ENCODE peak calls at places on chromosomes 6 and 20, in four cellular contexts. U, L, Z and I are unnamed samples.

GRCh38 chr6:18055714-18056382 is 66.6 kb downstream of the NHLRC1 start:
- DNase-seq in Z (no peak), U (no peak), L (no peak), I (no peak)

GRCh38 chr6:16723833-16724232 is 37.4 kb downstream of the ATXN1 start:
- DNase-seq in L (no peak), Z (peak), U (peak), I (no peak)

GRCh38 chr6:4274382-4275082 is 139.2 kb upstream of the ECI2 start:
- DNase-seq in U (no peak), Z (no peak), L (no peak), I (no peak)

GRCh38 chr6:140079328-140079727 is 704.9 kb upstream of the CITED2 start:
- DNase-seq in Z (no peak), U (no peak), L (no peak), I (no peak)

GRCh38 chr6:48078092-48078491 is 32.9 kb downstream of the PTCHD4 start:
- DNase-seq in L (no peak), Z (peak), U (no peak), I (no peak)

GRCh38 chr6:2502096-2502997 is 248.4 kb downstream of the MYLK4 start:
- DNase-seq in Z (no peak), L (no peak), U (no peak), I (no peak)

GRCh38 chr20:4161447-4162251 is 146.3 kb upstream of the RNF24 start:
- DNase-seq in L (peak), U (peak), Z (no peak), I (no peak)

GRCh38 chr6:130766239-130767144 is 60.7 kb upstream of the SMLR1 start:
- DNase-seq in U (no peak), L (no peak), Z (no peak), I (no peak)

GRCh38 chr20:1327241-1327653 is 1.7 kb downstream of the SDCBP2 start:
- DNase-seq in U (no peak), Z (no peak), L (peak), I (no peak)

GRCh38 chr6:148720371-148720770 is 26.5 kb upstream of the UST start:
- DNase-seq in U (no peak), Z (no peak), L (no peak), I (no peak)

GRCh38 chr20:63290677-63291472 is 2.1 kb upstream of the COL20A1 start:
- DNase-seq in U (no peak), L (no peak), Z (no peak), I (peak)

GRCh38 chr6:120405947-120406346 is 928.3 kb downstream of the TBC1D32 start:
- DNase-seq in U (no peak), L (no peak), Z (no peak), I (no peak)

GRCh38 chr20:15482525-15482924 is 1090.7 kb downstream of the KIF16B start:
- DNase-seq in Z (no peak), L (no peak), U (no peak), I (no peak)
- TF ChIP-seq CTCF in Z (no peak), L (no peak), U (no peak), I (no peak)

GRCh38 chr6:139010674-139011073 is 17.9 kb upstream of the ABRACL start:
- DNase-seq in Z (no peak), U (no peak), L (no peak), I (no peak)
- TF ChIP-seq CTCF in Z (no peak), U (no peak), L (no peak), I (no peak)

DNA sequence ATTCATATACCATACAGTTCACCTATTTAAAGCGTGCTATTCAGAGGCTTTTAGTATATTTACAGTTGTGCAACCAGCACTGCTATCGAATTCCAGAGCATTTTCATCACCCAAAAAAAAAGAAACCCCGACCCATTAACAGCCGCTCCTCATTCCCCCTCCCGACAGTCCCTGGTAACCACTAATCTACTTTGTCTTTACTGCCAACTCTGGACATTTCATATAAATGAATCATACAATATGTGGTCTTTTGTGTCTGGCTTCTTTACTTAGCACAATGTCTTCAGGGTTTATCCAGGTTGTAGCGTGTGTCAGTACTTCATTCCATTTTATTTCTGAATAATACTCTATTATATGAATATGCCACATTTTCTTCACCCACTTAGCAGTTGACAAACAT is 23.0 kb upstream of the ROS1 start:
- DNase-seq in U (no peak), Z (peak), L (no peak), I (no peak)
- TF ChIP-seq CTCF in U (no peak), Z (no peak), L (no peak), I (no peak)

GRCh38 chr6:116087437-116088027 is 13.1 kb upstream of the NT5DC1 start:
- DNase-seq in U (no peak), Z (peak), L (no peak), I (no peak)
- TF ChIP-seq CTCF in U (no peak), Z (peak), L (no peak), I (no peak)